ENCODE peak calls at places on chromosomes 3 and 15, in seven cellular contexts. W is cardiac fibroblast; M is NCI-H1092 treated with DMSO at 0.1 percent for 48 hours; E is OCI-M1; C is kidney glomerular epithelial cell; D is nephron progenitor cell; Y is activated naive CD4-positive, alpha-beta T cell treated with anti-CD3 and anti-CD28 coated beads, Interleukin-2, amount 50 U/mL, for 72 hours. Z is an unnamed sample.

GRCh38 chr3:149703474-149703873 is 45.6 kb upstream of the WWTR1 start:
- DNase-seq in M (no peak), E (no peak), W (peak; percentile 59), Y (no peak), D (no peak), C (no peak), Z (peak; percentile 66)

GRCh38 chr3:40312661-40313226 is 3.2 kb downstream of the EIF1B start:
- DNase-seq in Y (no peak), W (peak; percentile 54), E (peak; percentile 35), D (no peak), M (no peak), C (no peak), Z (no peak)

GRCh38 chr3:87186631-87187159 is 40.4 kb upstream of the CHMP2B start:
- DNase-seq in D (no peak), E (no peak), Y (no peak), W (no peak), M (no peak), C (no peak), Z (no peak)

GRCh38 chr3:133161666-133162065 is 123.5 kb downstream of the TMEM108 start:
- DNase-seq in C (no peak), Y (no peak), D (no peak), M (peak; percentile 22), W (no peak), E (no peak), Z (no peak)

GRCh38 chr3:135970500-135971116 is 5.1 kb downstream of the PPP2R3A start:
- DNase-seq in W (no peak), Y (no peak), E (peak; percentile 22), C (no peak), M (no peak), D (no peak), Z (no peak)

GRCh38 chr3:105108823-105109222 is 257.9 kb upstream of the ALCAM start:
- DNase-seq in Y (no peak), W (peak; percentile 5), E (no peak), D (no peak), C (no peak), M (no peak), Z (no peak)

GRCh38 chr3:146125946-146126345 is 35.0 kb downstream of the PLOD2 start:
- DNase-seq in Y (no peak), M (no peak), W (peak; percentile 95), E (peak; percentile 57), C (peak; percentile 78), D (no peak), Z (no peak)

GRCh38 chr3:24237971-24238767 is 256.5 kb downstream of the THRB start:
- DNase-seq in C (peak; percentile 93), E (peak; percentile 75), W (peak; percentile 91), D (peak; percentile 40), M (peak; percentile 20), Y (no peak), Z (no peak)

GRCh38 chr15:99340347-99340746 is 89.1 kb downstream of the LRRC28 start:
- DNase-seq in D (no peak), E (no peak), Y (no peak), W (no peak), M (no peak), C (no peak), Z (no peak)

GRCh38 chr3:161314836-161315391 is 56.4 kb downstream of the SPTSSB start:
- DNase-seq in D (no peak), W (no peak), E (peak; percentile 1), C (peak; percentile 38), M (no peak), Y (no peak), Z (no peak)

GRCh38 chr3:141147657-141148056 is 84.0 kb upstream of the PXYLP1 start:
- DNase-seq in W (no peak), M (no peak), C (no peak), D (no peak), Y (no peak), E (no peak), Z (no peak)

GRCh38 chr3:28328188-28329151 is 20.1 kb upstream of the ZCWPW2 start:
- DNase-seq in Y (no peak), C (peak; percentile 35), D (no peak), E (peak; percentile 65), M (peak; percentile 2), W (peak; percentile 49), Z (no peak)

GRCh38 chr3:181052256-181052655 is 62.7 kb upstream of the DNAJC19 start:
- DNase-seq in M (no peak), D (no peak), E (peak; percentile 47), Y (no peak), C (peak; percentile 35), W (no peak), Z (no peak)

GRCh38 chr3:119974666-119975065 is 119.6 kb downstream of the GSK3B start:
- DNase-seq in W (no peak), Y (no peak), E (no peak), M (no peak), D (no peak), C (no peak), Z (no peak)

GRCh38 chr3:46564190-46565112 is 1.7 kb downstream of the LRRC2 start:
- DNase-seq in D (no peak), Y (no peak), E (no peak), M (no peak), C (no peak), W (no peak), Z (peak; percentile 67)

GRCh38 chr3:111143-112069 is 85.2 kb upstream of the CHL1 start:
- DNase-seq in E (peak; percentile 7), D (no peak), C (no peak), W (no peak), Y (no peak), M (no peak), Z (no peak)

GRCh38 chr3:147661916-147662315 is 252.8 kb downstream of the ZIC1 start:
- DNase-seq in C (no peak), E (no peak), W (no peak), D (no peak), M (no peak), Y (no peak), Z (no peak)

GRCh38 chr15:66617137-66618090 is 51.6 kb upstream of the LCTL start:
- DNase-seq in E (no peak), C (no peak), M (no peak), W (peak; percentile 94), D (no peak), Y (no peak), Z (peak; percentile 69)